ENCODE peak calls at places on chromosomes 3 and 15, in five cellular contexts. D is RWPE2, W is upper lobe of right lung, C is HepG2, H is GM12864. B is an unnamed sample.

GRCh38 chr3:174776636-174777035 is 82.5 kb upstream of the NAALADL2 start:
- DNase-seq in C (no peak), H (no peak), D (no peak), W (no peak), B (no peak)

GRCh38 chr3:168996622-168997021 is 666.9 kb downstream of the MECOM start:
- DNase-seq in D (no peak), W (no peak), H (no peak), C (peak), B (no peak)

GRCh38 chr3:194676471-194676870 is 4.5 kb upstream of the LSG1 start:
- DNase-seq in C (no peak), D (no peak), H (no peak), W (no peak), B (no peak)

GRCh38 chr15:29805043-29805707 is 17.1 kb downstream of the TJP1 start:
- DNase-seq in D (no peak), H (no peak), C (peak), W (no peak), B (peak)

GRCh38 chr3:31522152-31522551 is 10.6 kb upstream of the STT3B start:
- DNase-seq in D (no peak), C (no peak), W (no peak), H (no peak), B (no peak)

GRCh38 chr3:143283432-143284128 is 164.0 kb downstream of the CHST2 start:
- DNase-seq in H (no peak), W (no peak), D (no peak), C (no peak), B (no peak)

GRCh38 chr15:29638781-29639180 is 183.5 kb downstream of the TJP1 start:
- DNase-seq in C (peak), H (no peak), W (no peak), D (no peak), B (no peak)

GRCh38 chr15:43776101-43776717 is 557 bp downstream of the ELL3 start:
- DNase-seq in C (no peak), D (peak), H (peak), W (peak), B (no peak)

GRCh38 chr3:185549651-185550111 is 2.7 kb downstream of the LIPH start:
- DNase-seq in C (peak), W (no peak), H (no peak), D (no peak), B (peak)

GRCh38 chr15:95405447-95405846 is 925.1 kb upstream of the NR2F2 start:
- DNase-seq in H (no peak), D (no peak), C (no peak), W (no peak), B (no peak)

GRCh38 chr3:95172549-95172948 is 1109.7 kb downstream of the NSUN3 start:
- DNase-seq in D (no peak), H (no peak), W (no peak), C (no peak), B (no peak)

GRCh38 chr3:172126741-172127140 is 87.4 kb downstream of the FNDC3B start:
- DNase-seq in D (no peak), C (no peak), H (no peak), W (no peak), B (no peak)

GRCh38 chr3:175337631-175338030 is 478.5 kb downstream of the NAALADL2 start:
- DNase-seq in D (no peak), C (no peak), H (no peak), W (no peak), B (no peak)

GRCh38 chr3:129224984-129225393 is 24.4 kb upstream of the COPG1 start:
- DNase-seq in W (peak), H (no peak), D (no peak), C (peak), B (peak)

GRCh38 chr3:15819043-15819442 is 21.3 kb upstream of the ANKRD28 start:
- DNase-seq in D (no peak), H (no peak), W (no peak), C (no peak), B (no peak)

GRCh38 chr3:106392905-106393304 is 524.1 kb upstream of the CBLB start:
- DNase-seq in D (no peak), C (no peak), W (no peak), H (no peak), B (no peak)

GRCh38 chr3:45567730-45568172 is 26.8 kb upstream of the LIMD1 start:
- DNase-seq in W (no peak), C (no peak), D (no peak), H (peak), B (no peak)

GRCh38 chr15:62897634-62898033 is 144.9 kb upstream of the TPM1 start:
- DNase-seq in D (no peak), W (no peak), H (no peak), C (no peak), B (no peak)
- H3K4me3 ChIP-seq in D (no peak), W (no peak), H (no peak), C (no peak), B (no peak)

DNA sequence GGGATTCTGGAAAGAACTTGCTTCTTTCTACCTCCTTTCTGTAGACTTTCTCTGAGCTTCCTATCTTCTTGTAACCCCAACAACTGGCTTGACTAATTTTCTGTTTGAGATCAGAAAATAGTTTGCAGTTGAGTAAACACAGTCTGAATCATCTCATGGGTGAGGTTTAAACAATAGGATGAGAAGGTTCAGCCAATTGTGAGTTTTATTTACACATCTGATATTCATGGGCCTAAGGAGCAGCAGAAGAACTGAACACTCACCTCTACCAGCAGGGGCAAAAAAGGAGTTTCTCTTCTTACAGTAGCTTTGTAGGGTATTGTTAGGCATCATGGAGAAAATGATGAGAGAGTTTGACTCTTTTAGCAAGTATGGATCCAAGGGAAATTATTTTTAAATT is 54.2 kb downstream of the DTWD1 start:
- DNase-seq in W (no peak), D (no peak), H (no peak), C (peak), B (no peak)
- TF ChIP-seq CTCF in W (no peak), D (peak), H (no peak), C (no peak), B (no peak)

DNA sequence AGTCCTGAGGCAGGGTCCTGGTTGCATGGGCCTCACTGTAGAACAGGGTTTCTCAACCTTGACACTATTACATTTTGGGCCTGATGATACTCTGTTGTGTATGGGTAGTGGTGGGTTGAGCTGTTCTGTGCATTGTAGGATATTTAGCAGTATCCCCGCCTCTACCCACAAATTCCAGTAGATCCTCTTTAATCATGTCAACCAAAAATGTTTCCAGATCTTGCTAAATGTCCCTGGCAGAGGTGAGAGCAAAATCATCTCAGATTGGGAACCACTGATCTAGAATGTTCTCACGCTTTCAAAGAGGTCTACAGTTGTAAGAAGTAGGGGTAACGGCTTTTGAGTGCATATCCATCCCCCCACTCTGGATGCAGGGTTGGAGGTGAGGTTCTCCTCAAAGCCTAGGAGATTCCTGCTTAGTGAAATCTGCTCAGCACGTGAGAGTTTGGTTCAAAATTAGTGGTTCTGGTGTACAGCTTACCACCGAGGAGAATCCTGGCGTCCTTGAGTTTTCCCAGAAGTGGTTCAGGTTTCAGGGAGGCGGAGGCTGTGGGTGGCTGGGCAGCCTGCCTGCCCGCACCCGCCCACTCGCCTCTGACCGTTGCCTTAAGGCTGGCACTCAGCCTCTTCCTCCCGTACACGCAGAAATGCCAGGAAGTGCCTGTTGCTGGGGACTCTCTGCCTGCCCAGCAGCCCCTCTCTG is 5.3 kb downstream of the ACVR2B start:
- DNase-seq in H (no peak), C (no peak), W (peak), D (no peak), B (no peak)
- H3K4me3 ChIP-seq in H (no peak), C (no peak), W (peak), D (no peak), B (no peak)

GRCh38 chr3:101235048-101235447 is 85.3 kb downstream of the IMPG2 start:
- DNase-seq in W (no peak), C (no peak), H (no peak), D (no peak), B (no peak)

GRCh38 chr3:101230618-101231017 is 89.8 kb downstream of the IMPG2 start:
- DNase-seq in D (no peak), W (no peak), C (no peak), H (no peak), B (no peak)

GRCh38 chr3:101224739-101225138 is 95.6 kb downstream of the IMPG2 start:
- DNase-seq in C (no peak), D (no peak), H (no peak), W (no peak), B (no peak)

GRCh38 chr3:101228441-101228840 is 91.9 kb downstream of the IMPG2 start:
- DNase-seq in W (no peak), D (no peak), H (no peak), C (no peak), B (no peak)

DNA sequence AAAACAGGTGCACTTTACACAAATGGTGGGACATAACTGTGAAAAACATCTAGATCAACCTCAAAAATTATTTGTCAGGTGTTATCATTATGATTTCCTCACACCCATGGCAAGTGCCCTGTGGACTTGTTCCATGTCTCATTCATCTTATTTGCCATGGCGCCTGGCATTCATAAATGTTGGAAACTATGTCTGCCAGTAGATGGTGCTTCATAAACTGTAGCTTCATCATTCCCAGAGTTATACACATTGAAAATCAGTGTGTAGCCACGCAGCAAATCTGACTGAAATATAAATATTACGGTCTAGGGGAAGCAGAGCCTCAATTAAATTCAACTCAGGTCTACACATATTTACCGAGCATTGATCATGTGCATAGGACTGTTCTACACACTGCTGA is 90.7 kb downstream of the IMPG2 start:
- DNase-seq in W (no peak), H (no peak), D (no peak), C (peak), B (peak)
- TF ChIP-seq CTCF in W (no peak), H (no peak), D (peak), C (peak), B (peak)